ENCODE peak calls at places on chromosome 6, in ten cellular contexts. J, R, L, Q, X, H, U, C, M and W are unnamed samples.

GRCh38 chr6:15512126-15512525 is 150.7 kb downstream of the DTNBP1 start:
- DNase-seq in J (no peak), R (peak; percentile 61), L (no peak), Q (no peak), X (peak; percentile 55), H (no peak), U (no peak), C (no peak), M (no peak), W (no peak)

GRCh38 chr6:146620655-146621054 is 21.9 kb downstream of the ADGB start:
- DNase-seq in J (no peak), R (no peak), L (no peak), Q (no peak), X (no peak), H (no peak), U (no peak), C (no peak), M (no peak), W (no peak)

GRCh38 chr6:168193816-168194701 is 115.0 kb upstream of the FRMD1 start:
- DNase-seq in J (peak; percentile 54), R (no peak), L (no peak), Q (no peak), X (no peak), H (no peak), U (no peak), C (no peak), M (no peak), W (no peak)

GRCh38 chr6:95767897-95768463 is 190.6 kb downstream of the MANEA start:
- DNase-seq in J (no peak), R (no peak), L (no peak), Q (no peak), X (no peak), H (no peak), U (no peak), C (no peak), M (no peak), W (no peak)

GRCh38 chr6:140107216-140107615 is 732.8 kb upstream of the CITED2 start:
- DNase-seq in J (no peak), R (no peak), L (no peak), Q (no peak), X (no peak), H (no peak), U (no peak), C (no peak), M (no peak), W (no peak)

GRCh38 chr6:157911786-157912185 is 69.9 kb upstream of the SYNJ2 start:
- DNase-seq in J (no peak), R (no peak), L (no peak), Q (no peak), X (no peak), H (no peak), U (no peak), C (no peak), M (no peak), W (no peak)

GRCh38 chr6:106281088-106281487 is 44.5 kb downstream of the ATG5 start:
- DNase-seq in J (no peak), R (no peak), L (no peak), Q (no peak), X (no peak), H (no peak), U (no peak), C (no peak), M (no peak), W (no peak)

GRCh38 chr6:31834704-31835375 is 7.3 kb downstream of the HSPA1B start:
- DNase-seq in J (peak; percentile 86), R (peak; percentile 82), L (peak; percentile 81), Q (peak; percentile 21), X (peak; percentile 72), H (peak; percentile 83), U (peak; percentile 83), C (peak; percentile 81), M (peak; percentile 66), W (peak; percentile 82)

DNA sequence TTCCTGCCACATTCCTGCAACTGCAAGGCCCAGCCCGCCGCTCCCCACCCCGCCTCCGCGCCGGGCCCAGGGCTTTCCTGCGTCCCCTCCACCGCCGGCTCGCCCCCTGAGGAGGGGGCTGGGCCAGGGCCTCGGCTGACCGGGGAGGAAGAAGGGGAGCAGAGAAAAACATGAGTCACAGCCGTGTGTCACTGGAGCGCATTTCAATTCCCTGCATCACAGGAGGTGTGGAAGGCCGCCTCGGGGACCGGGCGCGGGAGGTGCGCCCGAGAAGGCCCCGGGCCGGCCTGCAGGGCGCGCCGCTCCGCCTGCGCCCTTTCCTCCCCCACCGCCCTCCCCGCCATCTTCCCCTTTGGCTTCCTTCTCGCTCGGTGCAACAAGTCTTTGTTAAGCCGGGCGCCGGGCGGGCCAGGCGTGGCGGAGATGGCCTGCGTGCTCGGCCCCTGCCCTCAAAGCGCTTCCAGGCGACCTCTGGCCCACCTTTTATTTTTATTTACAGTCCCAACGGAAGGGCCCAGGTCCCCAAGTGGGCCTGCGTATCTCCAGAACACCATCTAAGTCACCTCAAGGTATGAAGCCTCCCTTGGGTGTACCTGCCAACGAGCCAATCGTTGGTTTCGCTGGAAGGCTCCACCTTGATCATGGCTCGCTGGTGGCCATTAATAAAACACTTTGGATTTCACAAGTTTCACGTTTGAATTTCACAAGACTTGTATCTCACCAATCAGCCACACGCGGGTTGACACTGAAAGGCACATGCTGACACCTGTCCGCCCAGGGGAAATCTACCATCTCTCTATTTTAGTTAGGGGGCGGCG is 859 bp upstream of the HMGA1 start:
- DNase-seq in J (peak; percentile 78), R (peak; percentile 61), L (peak; percentile 73), Q (no peak), X (no peak), H (peak; percentile 59), U (peak; percentile 48), C (peak; percentile 70), M (no peak), W (peak; percentile 65)
- TF ChIP-seq POLR2A in J (no peak), R (no peak), L (no peak), Q (peak; percentile 48), X (no peak), H (peak; percentile 56), U (no peak), C (peak; percentile 1), M (no peak), W (peak; percentile 27)

DNA sequence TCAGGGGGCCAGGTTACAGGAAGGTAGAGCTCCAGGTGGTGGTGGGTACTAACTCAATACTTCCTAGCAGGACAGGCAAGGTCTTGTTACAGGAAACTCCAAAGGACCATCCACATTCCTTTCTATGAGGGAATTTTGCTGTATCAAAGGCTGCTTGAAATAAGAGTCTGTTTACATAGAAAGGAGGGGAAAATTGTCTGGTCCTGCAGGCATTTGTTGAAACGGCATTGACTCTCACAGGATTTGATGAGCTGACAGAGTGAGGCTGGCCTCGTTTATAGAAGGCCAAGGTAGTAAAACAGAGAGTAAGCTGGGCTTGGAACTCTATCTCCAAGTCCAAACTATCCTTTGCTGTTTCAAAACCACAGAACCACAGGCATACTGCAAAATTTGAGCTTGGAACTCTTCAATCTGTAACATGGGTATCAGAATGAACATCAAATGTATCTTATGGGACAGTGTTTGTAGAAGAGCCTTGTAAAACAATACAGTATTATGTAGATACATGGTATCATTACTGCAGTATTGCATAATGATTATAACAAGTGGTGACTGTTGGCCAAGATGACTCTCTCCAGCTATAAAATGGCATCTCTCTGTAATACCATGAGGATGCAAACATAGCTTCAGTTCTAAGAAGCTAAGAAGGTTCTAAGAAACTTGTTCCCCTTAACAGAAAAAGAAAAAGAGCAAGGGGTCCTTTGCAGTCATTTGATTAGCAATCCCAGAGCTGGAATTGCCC is 61.5 kb downstream of the TRAM2 start:
- DNase-seq in J (no peak), R (no peak), L (no peak), Q (no peak), X (no peak), H (no peak), U (no peak), C (no peak), M (no peak), W (no peak)
- H3K36me3 ChIP-seq in J (no peaks in the 10 kb centered on the region), R (peaks cover 5% of the 10 kb centered on the region), L (no peaks in the 10 kb centered on the region), Q (peaks cover 5% of the 10 kb centered on the region), X (no peaks in the 10 kb centered on the region), H (no peaks in the 10 kb centered on the region), U (no peaks in the 10 kb centered on the region), C (no peaks in the 10 kb centered on the region), M (no peaks in the 10 kb centered on the region), W (peaks cover 40% of the 10 kb centered on the region)

GRCh38 chr6:166596741-166597507 is 10.4 kb upstream of the RAMACL start:
- DNase-seq in J (no peak), R (no peak), L (no peak), Q (no peak), X (no peak), H (no peak), U (no peak), C (no peak), M (no peak), W (no peak)

GRCh38 chr6:166600932-166601331 is 14.5 kb upstream of the RAMACL start:
- DNase-seq in J (no peak), R (no peak), L (no peak), Q (no peak), X (no peak), H (no peak), U (no peak), C (no peak), M (no peak), W (no peak)

GRCh38 chr6:166599158-166599557 is 12.7 kb upstream of the RAMACL start:
- DNase-seq in J (no peak), R (no peak), L (no peak), Q (no peak), X (no peak), H (no peak), U (no peak), C (no peak), M (no peak), W (no peak)

GRCh38 chr6:166597711-166598440 is 11.4 kb upstream of the RAMACL start:
- DNase-seq in J (no peak), R (no peak), L (no peak), Q (no peak), X (no peak), H (no peak), U (no peak), C (no peak), M (no peak), W (no peak)

DNA sequence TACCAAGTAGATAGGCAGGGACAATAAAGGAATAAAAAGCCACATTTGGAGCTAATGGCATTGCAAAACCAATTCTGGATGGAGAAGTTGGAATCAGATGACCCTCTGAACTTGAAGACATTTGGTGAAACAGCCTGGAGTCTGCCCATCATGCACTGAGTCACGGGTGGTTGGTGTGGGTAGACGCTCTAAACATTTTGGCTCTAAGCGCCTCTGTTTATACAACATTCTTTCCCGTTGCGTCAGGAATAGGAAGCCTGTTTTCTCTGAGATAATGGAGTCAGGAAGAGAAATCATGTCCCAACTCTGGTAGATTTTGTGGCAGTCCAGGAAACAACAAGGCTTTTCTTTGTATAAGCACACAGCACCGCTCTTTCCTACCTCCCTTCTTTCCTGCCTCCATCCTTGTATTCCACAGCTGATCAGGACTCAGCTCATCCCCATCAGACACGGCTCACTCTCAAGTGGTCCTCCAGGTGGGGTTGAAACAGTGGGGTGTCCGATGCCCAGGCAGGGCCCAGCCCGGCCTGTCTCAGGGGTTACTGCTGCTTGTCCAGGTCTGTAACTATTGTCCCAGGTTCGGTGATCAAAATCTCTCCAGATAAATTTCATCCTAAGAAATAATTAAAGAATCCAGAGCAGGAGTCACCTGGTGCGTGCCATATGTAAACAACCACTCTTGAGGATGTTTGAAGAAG is 12.1 kb upstream of the RAMACL start:
- DNase-seq in J (peak; percentile 84), R (peak; percentile 58), L (no peak), Q (no peak), X (peak; percentile 46), H (no peak), U (no peak), C (no peak), M (peak; percentile 32), W (peak; percentile 59)
- TF ChIP-seq POLR2A in J (no peak), R (no peak), L (no peak), Q (no peak), X (no peak), H (no peak), U (no peak), C (no peak), M (no peak), W (no peak)

GRCh38 chr6:75633045-75633444 is 31.4 kb downstream of the SENP6 start:
- DNase-seq in J (no peak), R (no peak), L (no peak), Q (no peak), X (no peak), H (no peak), U (no peak), C (no peak), M (no peak), W (no peak)
- H3K36me3 ChIP-seq in J (peaks cover 7% of the 10 kb centered on the region), R (no peaks in the 10 kb centered on the region), L (peaks cover 2% of the 10 kb centered on the region), Q (peaks cover 83% of the 10 kb centered on the region), X (peaks cover 14% of the 10 kb centered on the region), H (no peaks in the 10 kb centered on the region), U (no peaks in the 10 kb centered on the region), C (peaks cover 32% of the 10 kb centered on the region), M (no peaks in the 10 kb centered on the region), W (peaks cover 11% of the 10 kb centered on the region)